ENCODE peak calls at places on chromosomes 3 and 15, in nine cellular contexts. G is lung; H is NCI-H2029; V is CD8-positive, alpha-beta T cell; Y is heart left ventricle; T is activated T-cell treated with anti-CD3 and anti-CD28 coated beads, Interleukin-2, amount 50 U/mL, for 1 hour; L is uterus; K is hepatic stellate cell; Z is stimulated activated CD4-positive, alpha-beta T cell treated with anti-CD3 and anti-CD28 coated beads, Interleukin-2, amount 100 ng/mL, for 48 hours. U is an unnamed sample.
A peak's percentile ranks its signal among the peaks of the same experiment; 100 is the strongest.

GRCh38 chr3:43870110-43870509 is 179.4 kb downstream of the ABHD5 start:
- DNase-seq in Z (no peak), K (peak; percentile 70), H (no peak), L (no peak), Y (no peak), T (no peak), G (no peak), V (no peak), U (peak; percentile 56)

GRCh38 chr15:60669351-60669750 is 190.4 kb upstream of the ICE2 start:
- DNase-seq in T (no peak), Z (no peak), H (no peak), G (no peak), Y (no peak), V (no peak), K (no peak), L (no peak), U (no peak)

GRCh38 chr3:42755681-42756578 is 17.1 kb downstream of the CCDC13 start:
- DNase-seq in V (no peak), H (no peak), G (no peak), L (no peak), Z (no peak), T (no peak), Y (no peak), K (peak; percentile 40), U (peak; percentile 73)

GRCh38 chr15:41561777-41562145 is 2.7 kb downstream of the TYRO3 start:
- DNase-seq in Z (no peak), Y (peak; percentile 64), K (peak; percentile 63), G (no peak), V (no peak), L (peak; percentile 83), T (no peak), H (no peak), U (peak; percentile 96)

GRCh38 chr3:120448707-120449650 is 1.8 kb downstream of the FSTL1 start:
- DNase-seq in H (no peak), V (no peak), T (no peak), L (peak; percentile 32), Y (peak; percentile 62), Z (no peak), K (peak; percentile 56), G (no peak), U (no peak)

GRCh38 chr3:74559301-74559700 is 55.2 kb downstream of the CNTN3 start:
- DNase-seq in G (no peak), V (no peak), K (no peak), L (no peak), H (no peak), T (no peak), Y (no peak), Z (no peak), U (no peak)

GRCh38 chr3:120555661-120556509 is 40.3 kb upstream of the NDUFB4 start:
- DNase-seq in T (no peak), Z (no peak), Y (peak; percentile 82), L (no peak), V (no peak), K (no peak), G (no peak), H (no peak), U (no peak)

GRCh38 chr3:172244011-172244410 is 204.2 kb downstream of the GHSR start:
- DNase-seq in K (no peak), Y (no peak), Z (no peak), T (no peak), H (no peak), G (no peak), L (no peak), V (no peak), U (no peak)

GRCh38 chr3:185332026-185332735 is 30.8 kb upstream of the MAP3K13 start:
- DNase-seq in Z (no peak), L (no peak), G (no peak), T (no peak), K (no peak), H (peak; percentile 93), V (no peak), Y (no peak), U (peak; percentile 22)

GRCh38 chr3:160927620-160928019 is 171.6 kb downstream of the PPM1L start:
- DNase-seq in V (no peak), Z (no peak), H (no peak), T (no peak), K (no peak), L (no peak), G (no peak), Y (no peak), U (no peak)

GRCh38 chr3:60992395-60992794 is 258.9 kb downstream of the FHIT start:
- DNase-seq in Y (no peak), T (no peak), G (no peak), Z (no peak), V (no peak), K (no peak), H (peak; percentile 62), L (no peak), U (peak; percentile 37)

GRCh38 chr15:31733424-31733823 is 296.9 kb upstream of the CHRNA7 start:
- DNase-seq in Y (no peak), Z (no peak), L (no peak), G (no peak), T (no peak), H (no peak), V (no peak), K (no peak), U (peak; percentile 67)

GRCh38 chr3:52185837-52186236 is 12.1 kb upstream of the ALAS1 start:
- DNase-seq in Y (no peak), H (no peak), Z (no peak), K (no peak), T (no peak), V (no peak), L (no peak), G (no peak), U (no peak)

GRCh38 chr3:134607054-134608022 is 43.5 kb downstream of the KY start:
- DNase-seq in L (no peak), V (no peak), Y (no peak), T (no peak), G (no peak), K (no peak), Z (no peak), H (no peak), U (peak; percentile 1)

GRCh38 chr3:59313365-59313764 is 263.5 kb upstream of the CFAP20DC start:
- DNase-seq in Z (peak; percentile 40), Y (peak; percentile 64), V (no peak), H (peak; percentile 9), T (peak; percentile 42), L (no peak), K (peak; percentile 34), G (no peak), U (peak; percentile 19)